ENCODE peak calls at places on chromosome 10, in five cellular contexts. R is spleen, A is HL-60, F is transverse colon, U is stomach. V is an unnamed sample.

GRCh38 chr10:59234814-59235429 is 58.5 kb downstream of the PHYHIPL start:
- DNase-seq in R (no peak), A (peak), F (peak), U (no peak), V (no peak)

GRCh38 chr10:19811517-19811916 is 4.7 kb upstream of the PLXDC2 start:
- DNase-seq in R (no peak), A (no peak), F (no peak), U (no peak), V (no peak)

GRCh38 chr10:17022898-17023297 is 106.7 kb downstream of the CUBN start:
- DNase-seq in R (no peak), A (no peak), F (no peak), U (no peak), V (peak)

GRCh38 chr10:132540456-132540855 is 2.9 kb downstream of the INPP5A start:
- DNase-seq in R (peak), A (no peak), F (peak), U (peak), V (no peak)

GRCh38 chr10:48285710-48286109 is 11.2 kb upstream of the FRMPD2 start:
- DNase-seq in R (no peak), A (no peak), F (no peak), U (no peak), V (no peak)

GRCh38 chr10:74750848-74751274 is 75.5 kb upstream of the KAT6B start:
- DNase-seq in R (no peak), A (no peak), F (no peak), U (peak), V (no peak)

GRCh38 chr10:50275650-50276235 is 24.4 kb upstream of the ASAH2 start:
- DNase-seq in R (peak), A (no peak), F (peak), U (peak), V (peak)

GRCh38 chr10:120738658-120739057 is 112.5 kb upstream of the WDR11 start:
- DNase-seq in R (no peak), A (no peak), F (no peak), U (no peak), V (no peak)

GRCh38 chr10:12716042-12716441 is 285.5 kb downstream of the CCDC3 start:
- DNase-seq in R (no peak), A (no peak), F (no peak), U (no peak), V (no peak)

GRCh38 chr10:24882047-24882698 is 70.2 kb downstream of the PRTFDC1 start:
- DNase-seq in R (no peak), A (no peak), F (peak), U (no peak), V (no peak)

GRCh38 chr10:97056003-97056630 is 129.6 kb downstream of the SLIT1 start:
- DNase-seq in R (peak), A (no peak), F (no peak), U (no peak), V (no peak)

GRCh38 chr10:34163075-34163905 is 651.8 kb downstream of the PARD3 start:
- DNase-seq in R (no peak), A (no peak), F (no peak), U (no peak), V (no peak)

GRCh38 chr10:18918545-18918944 is 130.1 kb upstream of the MALRD1 start:
- DNase-seq in R (no peak), A (no peak), F (no peak), U (no peak), V (no peak)

GRCh38 chr10:44125879-44126675 is 258.8 kb downstream of the CXCL12 start:
- DNase-seq in R (no peak), A (no peak), F (no peak), U (no peak), V (peak)

GRCh38 chr10:15579605-15580004 is 140.1 kb downstream of the ITGA8 start:
- DNase-seq in R (no peak), A (no peak), F (no peak), U (no peak), V (no peak)

GRCh38 chr10:112951349-112952281 is 1.6 kb downstream of the TCF7L2 start:
- DNase-seq in R (peak), A (peak), F (peak), U (peak), V (no peak)

GRCh38 chr10:69885379-69886156 is 83.9 kb downstream of the COL13A1 start:
- DNase-seq in R (no peak), A (no peak), F (no peak), U (no peak), V (no peak)

GRCh38 chr10:103454026-103454425 is 1.9 kb upstream of the CALHM2 start:
- DNase-seq in R (no peak), A (no peak), F (no peak), U (no peak), V (no peak)

GRCh38 chr10:1211844-1212570 is 155.8 kb downstream of the WDR37 start:
- DNase-seq in R (peak), A (no peak), F (no peak), U (no peak), V (no peak)

GRCh38 chr10:86139066-86139657 is 227.4 kb downstream of the GRID1 start:
- DNase-seq in R (no peak), A (peak), F (no peak), U (no peak), V (no peak)

GRCh38 chr10:95341716-95342130 is 50.9 kb upstream of the PDLIM1 start:
- DNase-seq in R (no peak), A (no peak), F (no peak), U (no peak), V (no peak)

GRCh38 chr10:102668312-102669110 is 24.2 kb downstream of the TRIM8 start:
- DNase-seq in R (no peak), A (no peak), F (no peak), U (no peak), V (no peak)

GRCh38 chr10:45180946-45181439 is 134.4 kb downstream of the OR13A1 start:
- DNase-seq in R (no peak), A (no peak), F (no peak), U (no peak), V (no peak)

GRCh38 chr10:99382181-99382580 is 48.2 kb downstream of the GOT1 start:
- DNase-seq in R (no peak), A (no peak), F (no peak), U (no peak), V (no peak)

GRCh38 chr10:865924-866576 is 65.5 kb downstream of the LARP4B start:
- DNase-seq in R (no peak), A (no peak), F (no peak), U (no peak), V (no peak)

GRCh38 chr10:93406367-93407145 is 75.6 kb downstream of the MYOF start:
- DNase-seq in R (no peak), A (no peak), F (no peak), U (no peak), V (no peak)

GRCh38 chr10:74255800-74256422 is 104.9 kb downstream of the ADK start:
- DNase-seq in R (no peak), A (peak), F (no peak), U (no peak), V (no peak)

GRCh38 chr10:53269482-53269881 is 496.9 kb upstream of the MBL2 start:
- DNase-seq in R (no peak), A (no peak), F (no peak), U (no peak), V (no peak)

GRCh38 chr10:30736685-30737232 is 107.2 kb upstream of the LYZL2 start:
- DNase-seq in R (no peak), A (peak), F (peak), U (peak), V (no peak)

GRCh38 chr10:74589226-74589673 is 237.2 kb upstream of the KAT6B start:
- DNase-seq in R (peak), A (no peak), F (peak), U (peak), V (peak)

GRCh38 chr10:75395171-75395954 is 6.2 kb downstream of the ZNF503 start:
- DNase-seq in R (peak), A (peak), F (peak), U (peak), V (no peak)

GRCh38 chr10:77909755-77910375 is 16.7 kb downstream of the DLG5 start:
- DNase-seq in R (no peak), A (no peak), F (peak), U (peak), V (no peak)

GRCh38 chr10:96622330-96622729 is 35.5 kb upstream of the TM9SF3 start:
- DNase-seq in R (no peak), A (no peak), F (no peak), U (no peak), V (no peak)

GRCh38 chr10:101244321-101245050 is 15.2 kb upstream of the LBX1 start:
- DNase-seq in R (no peak), A (no peak), F (no peak), U (no peak), V (no peak)

GRCh38 chr10:46560952-46561351 is 4.5 kb upstream of the GPRIN2 start:
- DNase-seq in R (peak), A (peak), F (no peak), U (no peak), V (no peak)

GRCh38 chr10:129840196-129840590 is 123.9 kb downstream of the EBF3 start:
- DNase-seq in R (no peak), A (no peak), F (no peak), U (no peak), V (no peak)

GRCh38 chr10:4330626-4331025 is 495.4 kb upstream of the AKR1E2 start:
- DNase-seq in R (no peak), A (no peak), F (no peak), U (no peak), V (no peak)
- TF ChIP-seq CTCF in R (no peak), A (no peak), F (no peak), U (no peak), V (no peak)

GRCh38 chr10:79007843-79008319 is 60.9 kb upstream of the ZMIZ1 start:
- DNase-seq in R (no peak), A (no peak), F (no peak), U (no peak), V (no peak)
- TF ChIP-seq POLR2AphosphoS5 in R (no peak), A (no peak), F (no peak), U (no peak), V (no peak)

DNA sequence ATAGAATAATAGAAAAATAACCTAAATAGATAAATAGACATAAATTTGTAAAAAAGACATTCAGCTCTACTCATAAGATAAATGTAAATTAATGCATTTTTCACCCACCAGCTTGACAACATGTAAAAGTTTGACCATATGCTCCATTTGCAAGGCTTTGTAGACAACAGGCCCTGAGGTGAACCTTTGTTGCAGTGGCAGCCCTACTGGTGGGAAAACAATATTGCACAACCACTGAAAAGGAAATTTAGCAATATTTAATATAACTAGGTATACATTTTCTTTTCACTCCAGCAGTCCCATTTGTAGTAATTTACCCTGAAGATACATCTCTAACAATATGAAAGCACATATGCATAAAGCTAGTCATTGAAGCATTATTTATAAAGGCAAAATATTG is 39.0 kb upstream of the ADRA2A start:
- DNase-seq in R (no peak), A (no peak), F (no peak), U (no peak), V (no peak)
- TF ChIP-seq CTCF in R (no peak), A (no peak), F (no peak), U (no peak), V (no peak)

DNA sequence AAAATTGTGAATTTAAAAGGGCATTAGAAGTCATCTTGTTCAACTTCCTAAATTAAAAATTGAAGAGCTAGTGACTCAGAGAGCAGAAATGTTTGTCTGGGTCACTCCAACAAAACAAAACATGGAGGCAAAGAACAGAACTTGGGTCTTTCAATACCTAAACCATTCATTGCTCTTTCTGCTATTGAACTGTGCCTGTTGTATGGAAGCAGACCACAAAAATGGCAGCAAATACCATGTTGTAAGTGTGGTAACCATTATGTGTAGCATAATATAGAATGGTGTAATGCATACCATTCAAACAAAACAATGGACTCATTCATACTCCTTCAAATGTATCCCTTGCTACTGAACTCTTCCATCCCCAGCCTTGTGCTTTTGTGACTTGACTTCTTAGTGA is 360.2 kb upstream of the NRG3 start:
- DNase-seq in R (no peak), A (no peak), F (no peak), U (no peak), V (no peak)
- TF ChIP-seq POLR2AphosphoS5 in R (no peak), A (no peak), F (no peak), U (no peak), V (no peak)